ENCODE peak calls at places on chromosomes 2 and 18, in five cellular contexts. T is NT2/D1, O is HepG2, C is H1, R is GM12878. M is an unnamed sample.

GRCh38 chr2:201777869-201778268 is 2.9 kb downstream of the ALS2 start:
- DNase-seq in R (no peak), O (no peak), T (no peak), C (no peak), M (no peak)

GRCh38 chr2:200905618-200906296 is 16.6 kb downstream of the NIF3L1 start:
- DNase-seq in C (peak; percentile 59), T (peak; percentile 51), O (peak; percentile 75), R (no peak), M (peak; percentile 62)

GRCh38 chr2:108215794-108216211 is 24.0 kb upstream of the SULT1C3 start:
- DNase-seq in T (peak; percentile 8), C (no peak), O (peak; percentile 55), R (no peak), M (peak; percentile 38)

GRCh38 chr2:231306791-231307440 is 88.6 kb upstream of the B3GNT7 start:
- DNase-seq in O (no peak), C (peak; percentile 40), T (no peak), R (no peak), M (no peak)

GRCh38 chr2:54461251-54461650 is 5.1 kb downstream of the SPTBN1 start:
- DNase-seq in T (no peak), C (no peak), O (no peak), R (no peak), M (no peak)

GRCh38 chr18:22172594-22173049 is 3.2 kb downstream of the GATA6 start:
- DNase-seq in O (no peak), R (no peak), T (no peak), C (no peak), M (no peak)

GRCh38 chr18:75408554-75409506 is 18.7 kb downstream of the SMIM21 start:
- DNase-seq in R (no peak), T (no peak), O (peak; percentile 32), C (no peak), M (no peak)

GRCh38 chr2:188600536-188601210 is 309.0 kb downstream of the GULP1 start:
- DNase-seq in C (no peak), R (no peak), T (no peak), O (no peak), M (no peak)

GRCh38 chr2:7063789-7064188 is 146.6 kb downstream of the RNF144A start:
- DNase-seq in O (no peak), R (no peak), T (no peak), C (no peak), M (no peak)

GRCh38 chr2:2098458-2099167 is 232.5 kb downstream of the MYT1L start:
- DNase-seq in T (no peak), O (no peak), R (no peak), C (no peak), M (no peak)

GRCh38 chr2:199950396-199950795 is 4.9 kb downstream of the TYW5 start:
- DNase-seq in O (no peak), C (no peak), T (no peak), R (no peak), M (no peak)

GRCh38 chr2:27655155-27655951 is 8.1 kb downstream of the SUPT7L start:
- DNase-seq in C (no peak), T (no peak), O (no peak), R (no peak), M (no peak)

GRCh38 chr2:207833265-207833751 is 63.6 kb upstream of the FZD5 start:
- DNase-seq in O (peak; percentile 87), R (peak; percentile 31), C (peak; percentile 34), T (no peak), M (no peak)

GRCh38 chr2:192741889-192742288 is 547.2 kb upstream of the TMEFF2 start:
- DNase-seq in T (peak; percentile 20), R (no peak), O (peak; percentile 29), C (no peak), M (peak; percentile 6)

GRCh38 chr2:74103763-74104162 is 43.9 kb downstream of the BOLA3 start:
- DNase-seq in O (no peak), T (no peak), R (no peak), C (no peak), M (no peak)

GRCh38 chr2:126793885-126794613 is 104.6 kb upstream of the TEX51 start:
- DNase-seq in O (no peak), R (no peak), T (no peak), C (peak; percentile 47), M (no peak)

GRCh38 chr18:11859903-11860407 is 8.7 kb downstream of the CHMP1B start:
- DNase-seq in O (peak; percentile 83), R (no peak), T (no peak), C (peak; percentile 32), M (no peak)

GRCh38 chr2:104434363-104434792 is 419.5 kb upstream of the POU3F3 start:
- DNase-seq in T (peak; percentile 42), C (peak; percentile 53), O (no peak), R (peak; percentile 7), M (peak; percentile 37)

GRCh38 chr2:240192661-240193060 is 52.2 kb upstream of the OTOS start:
- DNase-seq in T (no peak), O (no peak), R (no peak), C (no peak), M (no peak)

GRCh38 chr2:178836807-178837206 is 29.6 kb upstream of the TTN start:
- DNase-seq in R (no peak), T (no peak), O (no peak), C (no peak), M (no peak)

GRCh38 chr18:43092539-43092938 is 22.9 kb downstream of the RIT2 start:
- DNase-seq in R (no peak), O (no peak), T (no peak), C (no peak), M (no peak)

GRCh38 chr2:186966015-186966414 is 117.0 kb upstream of the ZSWIM2 start:
- DNase-seq in T (no peak), R (no peak), C (no peak), O (no peak), M (no peak)

GRCh38 chr2:202064206-202064880 is 8.7 kb upstream of the KIAA2012 start:
- DNase-seq in O (no peak), T (peak; percentile 88), C (no peak), R (no peak), M (no peak)

GRCh38 chr2:151922845-151923666 is 94.8 kb upstream of the ARL5A start:
- DNase-seq in C (no peak), R (no peak), O (peak; percentile 43), T (no peak), M (no peak)

GRCh38 chr2:28366496-28367282 is 26.0 kb upstream of the FOSL2 start:
- DNase-seq in T (no peak), C (no peak), R (no peak), O (no peak), M (no peak)

GRCh38 chr2:232527905-232528470 is 2.0 kb downstream of the CHRND start:
- DNase-seq in O (no peak), R (no peak), C (no peak), T (no peak), M (no peak)

GRCh38 chr2:232526296-232527055 is 516 bp downstream of the CHRND start:
- DNase-seq in T (no peak), O (no peak), R (no peak), C (no peak), M (no peak)

GRCh38 chr2:232530626-232531260 is 4.8 kb downstream of the CHRND start:
- DNase-seq in T (no peak), O (no peak), R (no peak), C (no peak), M (no peak)

GRCh38 chr2:232529806-232530547 is 4.0 kb downstream of the CHRND start:
- DNase-seq in O (no peak), C (no peak), R (no peak), T (no peak), M (no peak)

DNA sequence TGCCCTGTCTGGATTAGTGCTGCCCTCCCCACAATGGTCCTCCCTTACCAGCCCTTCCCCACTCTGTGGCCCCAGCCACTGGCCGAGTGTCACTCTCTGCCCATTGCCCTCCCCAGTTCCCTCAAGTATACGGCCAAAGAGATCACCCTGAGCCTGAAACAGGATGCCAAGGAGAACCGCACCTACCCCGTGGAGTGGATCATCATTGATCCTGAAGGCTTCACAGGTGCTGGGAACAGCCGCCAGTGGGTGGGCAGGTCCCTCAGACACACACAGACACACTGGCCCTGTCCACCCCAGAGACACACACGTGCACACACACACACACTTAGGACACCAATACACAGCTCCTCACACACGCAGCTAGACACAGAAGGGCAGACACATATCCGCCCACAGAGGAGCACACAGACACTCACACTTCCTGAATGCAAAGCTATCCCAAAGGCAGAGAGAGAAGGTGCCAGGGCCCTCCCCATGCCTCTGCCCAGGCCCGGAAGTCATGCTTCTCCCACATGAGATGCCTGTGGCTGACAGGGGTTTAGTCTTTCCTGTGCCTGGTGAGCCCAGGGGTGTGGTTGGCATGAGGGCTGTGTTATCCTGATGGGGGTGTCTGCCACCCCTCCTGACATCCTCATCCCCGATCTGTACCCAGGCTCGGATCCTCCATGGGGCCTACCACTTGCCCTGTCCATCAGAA is 2.9 kb downstream of the CHRND start:
- DNase-seq in C (no peak), O (no peak), R (no peak), T (no peak), M (no peak)
- TF ChIP-seq SUZ12 in C (no peak), O (no peak), R (no peak), T (no peak), M (no peak)

GRCh38 chr2:112648081-112648480 is 2.3 kb downstream of the SLC20A1 start:
- DNase-seq in O (no peak), R (no peak), T (no peak), C (no peak), M (no peak)
- TF ChIP-seq SUZ12 in O (no peak), R (no peak), T (no peak), C (no peak), M (no peak)

DNA sequence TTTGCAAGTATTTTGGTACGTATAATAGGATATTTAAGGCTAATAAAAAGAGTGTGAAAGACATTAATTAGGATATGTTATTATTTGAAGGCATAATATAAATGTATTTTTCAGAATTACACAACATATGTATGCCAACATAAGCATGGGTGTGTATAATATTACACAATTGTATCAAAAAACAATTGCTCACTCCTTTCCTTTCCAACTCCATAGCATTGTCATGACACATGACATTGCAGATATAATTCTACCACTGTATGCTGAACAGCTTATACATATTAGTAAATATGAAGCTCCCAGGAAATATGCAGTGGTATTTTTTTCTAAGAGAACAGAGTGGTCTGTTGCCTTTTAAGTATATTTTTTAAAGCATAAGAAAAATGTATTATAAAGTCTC is 593.1 kb downstream of the TMX3 start:
- DNase-seq in O (no peak), R (no peak), T (no peak), C (no peak), M (no peak)
- TF ChIP-seq SUZ12 in O (no peak), R (no peak), T (no peak), C (no peak), M (no peak)

DNA sequence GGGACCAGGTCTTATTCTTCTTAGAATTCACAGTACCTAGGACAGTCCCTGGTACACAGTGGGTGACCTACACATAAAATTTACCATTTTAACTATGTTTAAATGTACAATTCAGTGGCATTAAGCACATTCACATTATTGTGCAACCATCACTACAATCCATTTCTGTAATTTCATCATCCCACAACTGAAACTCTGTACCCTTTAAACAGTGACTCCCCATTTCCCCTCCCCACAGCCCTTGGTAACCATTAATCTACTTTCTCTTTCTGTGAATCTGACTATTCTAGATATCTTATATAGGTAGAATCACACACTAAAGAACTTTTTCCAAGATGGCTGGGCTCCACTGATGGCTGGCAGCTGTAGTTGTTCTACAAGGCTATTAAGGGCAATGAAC is 41.6 kb downstream of the GFPT1 start:
- DNase-seq in C (no peak), T (no peak), R (no peak), O (peak; percentile 9), M (no peak)
- TF ChIP-seq SUZ12 in C (no peak), T (no peak), R (no peak), O (no peak), M (no peak)

M was measured in HEK293T.